ENCODE peak calls at places on chromosomes 7 and 10, in six cellular contexts. R is epithelial cell of esophagus; P is stimulated activated CD4-positive, alpha-beta T cell treated with anti-CD3 and anti-CD28 coated beads, Interleukin-15, amount 100 ng/mL, for 48 hours; Y is prostate gland; V is activated CD4-positive, alpha-beta T cell treated with anti-CD3 and anti-CD28 coated beads for 48 hours; X is NCI-H1105. D is an unnamed sample.

GRCh38 chr10:122164028-122164601 is 107.0 kb upstream of the BTBD16 start:
- DNase-seq in P (no peak), X (no peak), Y (no peak), V (no peak), R (no peak), D (peak)

GRCh38 chr10:95187617-95188016 is 6.4 kb upstream of the ACSM6 start:
- DNase-seq in R (no peak), V (no peak), X (no peak), Y (no peak), P (no peak), D (no peak)

GRCh38 chr10:14889318-14889717 is 10.7 kb downstream of the SUV39H2 start:
- DNase-seq in P (no peak), X (no peak), Y (no peak), R (peak), V (no peak), D (no peak)

GRCh38 chr10:84337199-84337598 is 8.8 kb downstream of the CCSER2 start:
- DNase-seq in Y (no peak), V (no peak), P (no peak), R (peak), X (no peak), D (no peak)

GRCh38 chr7:91082854-91083495 is 181.3 kb upstream of the FZD1 start:
- DNase-seq in Y (no peak), P (no peak), V (no peak), X (no peak), R (peak), D (peak)

GRCh38 chr7:16644624-16644986 is 949 bp downstream of the ANKMY2 start:
- DNase-seq in X (no peak), P (no peak), R (peak), Y (peak), V (peak), D (peak)

GRCh38 chr7:88888684-88889083 is 93.1 kb upstream of the TEX47 start:
- DNase-seq in V (no peak), R (peak), Y (no peak), P (no peak), X (no peak), D (no peak)

GRCh38 chr7:112161253-112162160 is 44.7 kb downstream of the DOCK4 start:
- DNase-seq in V (no peak), P (no peak), R (no peak), Y (no peak), X (no peak), D (no peak)

GRCh38 chr10:74650613-74651012 is 175.8 kb upstream of the KAT6B start:
- DNase-seq in R (no peak), X (no peak), Y (no peak), V (no peak), P (no peak), D (no peak)

GRCh38 chr7:141466151-141466904 is 84.9 kb upstream of the AGK start:
- DNase-seq in X (no peak), P (no peak), Y (no peak), R (no peak), V (no peak), D (no peak)

GRCh38 chr10:10293431-10293830 is 724.2 kb upstream of the CELF2 start:
- DNase-seq in Y (no peak), X (no peak), R (no peak), V (no peak), P (no peak), D (no peak)

GRCh38 chr10:79400567-79401004 is 44.8 kb downstream of the ZCCHC24 start:
- DNase-seq in R (peak), X (no peak), V (peak), Y (no peak), P (peak), D (peak)

GRCh38 chr7:150514748-150515222 is at the start of gene GIMAP7:
- DNase-seq in P (no peak), Y (no peak), X (no peak), R (no peak), V (peak), D (peak)

GRCh38 chr10:113470372-113471240 is 82.2 kb upstream of the HABP2 start:
- DNase-seq in P (no peak), R (no peak), X (no peak), Y (no peak), V (no peak), D (no peak)

D was measured in hepatocyte.